ENCODE peak calls at places on chromosomes 11 and 22, in four cellular contexts. One of them, this sample, is unnamed.

GRCh38 chr22:43666511-43666910 is 145.6 kb downstream of the EFCAB6 start:
- DNase-seq in neuronal stem cell: no peak
- DNase-seq in mesenchymal stem cell: no peak
- DNase-seq in H9: no peak
- DNase-seq in this sample: no peak

GRCh38 chr11:2761131-2762030 is 61.6 kb upstream of the KCNQ1OT1 start:
- DNase-seq in H9: peak; percentile 17
- DNase-seq in neuronal stem cell: no peak
- DNase-seq in mesenchymal stem cell: no peak
- DNase-seq in this sample: no peak

GRCh38 chr11:72896431-72896830 is 82.2 kb downstream of the ATG16L2 start:
- DNase-seq in H9: no peak
- DNase-seq in neuronal stem cell: no peak
- DNase-seq in mesenchymal stem cell: no peak
- DNase-seq in this sample: no peak

GRCh38 chr11:131800452-131800851 is 430.0 kb downstream of the NTM start:
- DNase-seq in neuronal stem cell: no peak
- DNase-seq in H9: no peak
- DNase-seq in mesenchymal stem cell: no peak
- DNase-seq in this sample: no peak

GRCh38 chr11:121482231-121483129 is 29.7 kb upstream of the SORL1-AS1 start:
- DNase-seq in H9: no peak
- DNase-seq in neuronal stem cell: no peak
- DNase-seq in mesenchymal stem cell: no peak
- DNase-seq in this sample: no peak

GRCh38 chr11:29310016-29310415 is 706.8 kb downstream of the KCNA4 start:
- DNase-seq in H9: no peak
- DNase-seq in neuronal stem cell: no peak
- DNase-seq in mesenchymal stem cell: peak; percentile 54
- DNase-seq in this sample: no peak

GRCh38 chr11:11409224-11409623 is 56.2 kb upstream of the CSNK2A3 start:
- DNase-seq in H9: no peak
- DNase-seq in mesenchymal stem cell: no peak
- DNase-seq in neuronal stem cell: no peak
- DNase-seq in this sample: no peak

GRCh38 chr11:69001301-69002081 is 11.6 kb downstream of the MRGPRF start:
- DNase-seq in neuronal stem cell: no peak
- DNase-seq in mesenchymal stem cell: no peak
- DNase-seq in H9: peak; percentile 20
- DNase-seq in this sample: no peak

GRCh38 chr11:18065572-18065971 is 19.5 kb upstream of the TPH1 start:
- DNase-seq in mesenchymal stem cell: no peak
- DNase-seq in H9: no peak
- DNase-seq in neuronal stem cell: no peak
- DNase-seq in this sample: peak; percentile 47

GRCh38 chr11:73344191-73344607 is 32.0 kb upstream of the RELT start:
- DNase-seq in neuronal stem cell: no peak
- DNase-seq in H9: no peak
- DNase-seq in mesenchymal stem cell: no peak
- DNase-seq in this sample: no peak

GRCh38 chr11:104620991-104621390 is 277.3 kb downstream of the CASP12 start:
- DNase-seq in H9: no peak
- DNase-seq in mesenchymal stem cell: no peak
- DNase-seq in neuronal stem cell: no peak
- DNase-seq in this sample: no peak

GRCh38 chr11:118606157-118606843 is 1.1 kb upstream of the PHLDB1 start:
- DNase-seq in neuronal stem cell: no peak
- DNase-seq in mesenchymal stem cell: peak; percentile 40
- DNase-seq in H9: no peak
- DNase-seq in this sample: no peak

GRCh38 chr11:102158151-102158734 is 48.0 kb downstream of the YAP1 start:
- DNase-seq in H9: no peak
- DNase-seq in neuronal stem cell: no peak
- DNase-seq in mesenchymal stem cell: no peak
- DNase-seq in this sample: peak; percentile 83

GRCh38 chr22:28716686-28717085 is 24.9 kb downstream of the CHEK2 start:
- DNase-seq in neuronal stem cell: no peak
- DNase-seq in mesenchymal stem cell: peak; percentile 11
- DNase-seq in H9: no peak
- DNase-seq in this sample: no peak

GRCh38 chr11:14300661-14301304 is 58.2 kb downstream of the RRAS2 start:
- DNase-seq in neuronal stem cell: peak; percentile 38
- DNase-seq in mesenchymal stem cell: peak; percentile 82
- DNase-seq in H9: peak; percentile 75
- DNase-seq in this sample: peak; percentile 50

GRCh38 chr11:36349345-36350136 is 53.5 kb downstream of the PRR5L start:
- DNase-seq in mesenchymal stem cell: no peak
- DNase-seq in H9: no peak
- DNase-seq in neuronal stem cell: no peak
- DNase-seq in this sample: no peak

GRCh38 chr22:19565921-19566598 is 41.9 kb upstream of the CLDN5 start:
- DNase-seq in H9: no peak
- DNase-seq in neuronal stem cell: no peak
- DNase-seq in mesenchymal stem cell: no peak
- DNase-seq in this sample: no peak

GRCh38 chr22:20290578-20291248 is 22.6 kb upstream of the RTN4R start:
- DNase-seq in H9: no peak
- DNase-seq in neuronal stem cell: no peak
- DNase-seq in mesenchymal stem cell: no peak
- DNase-seq in this sample: no peak

GRCh38 chr22:24090581-24090980 is 79.5 kb downstream of the CABIN1 start:
- DNase-seq in H9: no peak
- DNase-seq in mesenchymal stem cell: no peak
- DNase-seq in neuronal stem cell: no peak
- DNase-seq in this sample: no peak

GRCh38 chr22:40410272-40410671 is 39.9 kb downstream of the SGSM3 start:
- DNase-seq in mesenchymal stem cell: no peak
- DNase-seq in H9: no peak
- DNase-seq in neuronal stem cell: no peak
- DNase-seq in this sample: peak; percentile 58

GRCh38 chr11:10519630-10520029 is 21.4 kb downstream of the RNF141 start:
- DNase-seq in mesenchymal stem cell: no peak
- DNase-seq in H9: no peak
- DNase-seq in neuronal stem cell: no peak
- DNase-seq in this sample: no peak

GRCh38 chr11:11396290-11397042 is 43.4 kb upstream of the CSNK2A3 start:
- DNase-seq in H9: no peak
- DNase-seq in mesenchymal stem cell: peak; percentile 96
- DNase-seq in neuronal stem cell: no peak
- DNase-seq in this sample: peak; percentile 45

GRCh38 chr11:41786087-41786486 is 326.6 kb upstream of the LRRC4C start:
- DNase-seq in neuronal stem cell: no peak
- DNase-seq in H9: no peak
- DNase-seq in mesenchymal stem cell: peak; percentile 34
- DNase-seq in this sample: no peak

GRCh38 chr22:40728731-40729189 is 49.5 kb downstream of the MCHR1 start:
- DNase-seq in mesenchymal stem cell: peak; percentile 86
- DNase-seq in neuronal stem cell: no peak
- DNase-seq in H9: no peak
- DNase-seq in this sample: peak; percentile 96

GRCh38 chr22:40411506-40411861 is 41.1 kb downstream of the SGSM3 start:
- DNase-seq in mesenchymal stem cell: no peak
- DNase-seq in neuronal stem cell: no peak
- DNase-seq in H9: no peak
- DNase-seq in this sample: no peak

GRCh38 chr22:30036656-30037055 is 43.6 kb upstream of the HORMAD2 start:
- DNase-seq in mesenchymal stem cell: peak; percentile 54
- DNase-seq in neuronal stem cell: no peak
- DNase-seq in H9: no peak
- DNase-seq in this sample: peak; percentile 91

GRCh38 chr22:32583074-32583677 is 108.6 kb downstream of the FBXO7 start:
- DNase-seq in neuronal stem cell: no peak
- DNase-seq in mesenchymal stem cell: no peak
- DNase-seq in H9: no peak
- DNase-seq in this sample: no peak

GRCh38 chr11:116993599-116993998 is 104.6 kb downstream of the SIK3 start:
- DNase-seq in H9: no peak
- DNase-seq in neuronal stem cell: peak; percentile 52
- DNase-seq in mesenchymal stem cell: peak; percentile 59
- DNase-seq in this sample: no peak

GRCh38 chr11:10044618-10045017 is 249.4 kb downstream of the SBF2 start:
- DNase-seq in H9: peak; percentile 69
- DNase-seq in mesenchymal stem cell: no peak
- DNase-seq in neuronal stem cell: no peak
- DNase-seq in this sample: no peak

DNA sequence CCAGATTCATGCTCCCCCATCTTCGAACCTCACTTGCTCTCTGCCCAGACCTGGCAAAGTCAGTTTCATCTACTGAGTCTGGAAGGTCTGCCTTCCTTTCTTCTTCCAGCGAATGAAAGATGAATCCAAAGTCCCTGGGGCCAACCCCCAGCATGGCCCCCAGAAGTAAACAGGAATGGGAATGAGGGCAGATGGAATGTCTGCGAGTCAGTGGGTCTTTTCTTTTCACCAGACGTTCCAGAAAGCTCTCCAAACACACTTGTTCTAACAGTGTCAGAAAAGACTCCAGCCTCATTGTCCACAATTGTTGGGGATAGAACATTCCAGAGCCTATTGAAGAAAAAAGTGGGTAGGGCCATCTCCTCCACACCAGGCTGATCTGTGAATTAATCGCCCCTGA is 28.6 kb downstream of the RIBC2 start:
- DNase-seq in mesenchymal stem cell: no peak
- DNase-seq in neuronal stem cell: no peak
- DNase-seq in H9: no peak
- DNase-seq in this sample: peak; percentile 41
- H2AK5ac ChIP-seq in mesenchymal stem cell: no peak overlapping the region
- H2AK5ac ChIP-seq in neuronal stem cell: peak overlapping the region; percentile 92
- H2AK5ac ChIP-seq in H9: no peak overlapping the region
- H2AK5ac ChIP-seq in this sample: peak overlapping the region; percentile 47

GRCh38 chr11:77126156-77126775 is 1.8 kb upstream of the MYO7A start:
- DNase-seq in mesenchymal stem cell: no peak
- DNase-seq in neuronal stem cell: no peak
- DNase-seq in H9: no peak
- DNase-seq in this sample: no peak
- H2BK12ac ChIP-seq in mesenchymal stem cell: no peak overlapping the region
- H2BK12ac ChIP-seq in neuronal stem cell: no peak overlapping the region
- H2BK12ac ChIP-seq in H9: no peak overlapping the region
- H2BK12ac ChIP-seq in this sample: no peak overlapping the region

GRCh38 chr11:64924910-64925284 is 408 bp downstream of the PPP2R5B start:
- DNase-seq in mesenchymal stem cell: peak; percentile 34
- DNase-seq in neuronal stem cell: no peak
- DNase-seq in H9: no peak
- DNase-seq in this sample: no peak

GRCh38 chr11:64921384-64921783 is 3.1 kb upstream of the PPP2R5B start:
- DNase-seq in neuronal stem cell: no peak
- DNase-seq in mesenchymal stem cell: no peak
- DNase-seq in H9: no peak
- DNase-seq in this sample: no peak

GRCh38 chr11:64923944-64924909 is at the start of gene PPP2R5B:
- DNase-seq in mesenchymal stem cell: peak; percentile 97
- DNase-seq in H9: peak; percentile 92
- DNase-seq in neuronal stem cell: peak; percentile 80
- DNase-seq in this sample: peak; percentile 88

GRCh38 chr11:64925536-64926449 is 1.3 kb downstream of the PPP2R5B start:
- DNase-seq in mesenchymal stem cell: no peak
- DNase-seq in H9: no peak
- DNase-seq in neuronal stem cell: no peak
- DNase-seq in this sample: no peak

GRCh38 chr11:64923151-64923661 is 1.3 kb upstream of the PPP2R5B start:
- DNase-seq in mesenchymal stem cell: no peak
- DNase-seq in H9: no peak
- DNase-seq in neuronal stem cell: no peak
- DNase-seq in this sample: no peak
- H2AFZ ChIP-seq in mesenchymal stem cell: peak overlapping the region; percentile 63
- H2AFZ ChIP-seq in H9: no peak overlapping the region
- H2AFZ ChIP-seq in neuronal stem cell: peak overlapping the region; percentile 91
- H2AFZ ChIP-seq in this sample: peak overlapping the region; percentile 62

GRCh38 chr11:65887026-65887722 is 1.1 kb downstream of the FIBP start:
- DNase-seq in H9: no peak
- DNase-seq in mesenchymal stem cell: no peak
- DNase-seq in neuronal stem cell: no peak
- DNase-seq in this sample: no peak

GRCh38 chr11:65885231-65885630 is 3.0 kb downstream of the FIBP start:
- DNase-seq in mesenchymal stem cell: no peak
- DNase-seq in H9: no peak
- DNase-seq in neuronal stem cell: no peak
- DNase-seq in this sample: no peak

GRCh38 chr11:65885808-65886536 is 2.3 kb downstream of the FIBP start:
- DNase-seq in H9: no peak
- DNase-seq in neuronal stem cell: no peak
- DNase-seq in mesenchymal stem cell: no peak
- DNase-seq in this sample: no peak

GRCh38 chr11:65888163-65888814 is at the start of gene FIBP:
- DNase-seq in mesenchymal stem cell: peak; percentile 98
- DNase-seq in neuronal stem cell: peak; percentile 97
- DNase-seq in H9: peak; percentile 98
- DNase-seq in this sample: peak; percentile 95

GRCh38 chr11:65887723-65888162 is 528 bp downstream of the FIBP start:
- DNase-seq in H9: no peak
- DNase-seq in mesenchymal stem cell: no peak
- DNase-seq in neuronal stem cell: no peak
- DNase-seq in this sample: no peak
- H2AK5ac ChIP-seq in H9: no peak overlapping the region
- H2AK5ac ChIP-seq in mesenchymal stem cell: no peak overlapping the region
- H2AK5ac ChIP-seq in neuronal stem cell: peak overlapping the region; percentile 36
- H2AK5ac ChIP-seq in this sample: peak overlapping the region; percentile 14

DNA sequence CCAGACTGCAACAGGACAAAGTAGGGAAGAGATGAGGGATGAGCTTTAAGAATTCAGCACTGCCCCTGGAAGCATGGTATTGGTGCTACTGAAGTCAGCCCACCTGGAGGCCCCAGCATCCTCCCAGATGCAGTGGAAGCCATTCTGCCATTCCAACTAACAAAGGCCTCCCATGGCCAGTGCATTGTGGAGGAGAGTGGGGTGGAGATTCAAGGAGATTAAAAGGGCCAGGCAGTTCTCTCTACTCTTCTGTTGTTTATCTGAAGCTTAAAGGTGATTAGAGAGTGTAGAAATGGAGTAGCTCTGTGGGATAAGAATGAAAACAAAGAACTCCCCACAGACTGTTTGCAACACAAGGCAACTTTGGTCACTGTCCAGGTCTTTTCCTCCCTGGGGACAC is 24.1 kb upstream of the TSKU start:
- DNase-seq in H9: no peak
- DNase-seq in neuronal stem cell: no peak
- DNase-seq in mesenchymal stem cell: no peak
- DNase-seq in this sample: no peak
- H2BK12ac ChIP-seq in H9: no peak overlapping the region
- H2BK12ac ChIP-seq in neuronal stem cell: no peak overlapping the region
- H2BK12ac ChIP-seq in mesenchymal stem cell: no peak overlapping the region
- H2BK12ac ChIP-seq in this sample: no peak overlapping the region

GRCh38 chr22:50102946-50103345 is 13.1 kb downstream of the MOV10L1 start:
- DNase-seq in H9: no peak
- DNase-seq in mesenchymal stem cell: no peak
- DNase-seq in neuronal stem cell: no peak
- DNase-seq in this sample: no peak

GRCh38 chr22:50101870-50102565 is 12.2 kb downstream of the MOV10L1 start:
- DNase-seq in H9: no peak
- DNase-seq in neuronal stem cell: no peak
- DNase-seq in mesenchymal stem cell: no peak
- DNase-seq in this sample: no peak

GRCh38 chr22:50104149-50104548 is 14.3 kb downstream of the MOV10L1 start:
- DNase-seq in mesenchymal stem cell: no peak
- DNase-seq in H9: no peak
- DNase-seq in neuronal stem cell: no peak
- DNase-seq in this sample: no peak

GRCh38 chr22:50107529-50107928 is 17.7 kb downstream of the MOV10L1 start:
- DNase-seq in neuronal stem cell: no peak
- DNase-seq in mesenchymal stem cell: no peak
- DNase-seq in H9: no peak
- DNase-seq in this sample: no peak

GRCh38 chr22:50105529-50106100 is 15.8 kb downstream of the MOV10L1 start:
- DNase-seq in neuronal stem cell: no peak
- DNase-seq in H9: no peak
- DNase-seq in mesenchymal stem cell: peak; percentile 59
- DNase-seq in this sample: peak; percentile 31
- H2AFZ ChIP-seq in neuronal stem cell: peak overlapping the region; percentile 55
- H2AFZ ChIP-seq in H9: no peak overlapping the region
- H2AFZ ChIP-seq in mesenchymal stem cell: no peak overlapping the region
- H2AFZ ChIP-seq in this sample: no peak overlapping the region

This sample was measured in trophoblast cell.